ENCODE peak calls at places on chromosomes 2 and 18, in five cellular contexts. One of them, this sample, is unnamed.

GRCh38 chr2:229725716-229726346 is 11.5 kb upstream of the DNER start:
- DNase-seq in hepatocyte: peak; percentile 32
- DNase-seq in H9: no peak
- DNase-seq in HepG2: no peak
- DNase-seq in PC-9: no peak
- DNase-seq in this sample: peak; percentile 32

GRCh38 chr2:60794271-60794863 is 38.3 kb downstream of the PAPOLG start:
- DNase-seq in hepatocyte: no peak
- DNase-seq in H9: no peak
- DNase-seq in HepG2: peak; percentile 16
- DNase-seq in PC-9: no peak
- DNase-seq in this sample: peak; percentile 73

GRCh38 chr2:160050147-160050546 is 12.3 kb downstream of the PLA2R1 start:
- DNase-seq in hepatocyte: no peak
- DNase-seq in H9: no peak
- DNase-seq in HepG2: no peak
- DNase-seq in PC-9: no peak
- DNase-seq in this sample: no peak

GRCh38 chr2:75592028-75592427 is 31.3 kb upstream of the EVA1A start:
- DNase-seq in hepatocyte: peak; percentile 50
- DNase-seq in H9: no peak
- DNase-seq in HepG2: peak; percentile 41
- DNase-seq in PC-9: peak; percentile 65
- DNase-seq in this sample: peak; percentile 70

GRCh38 chr2:26346454-26347053 is at the start of gene ADGRF3:
- DNase-seq in hepatocyte: peak; percentile 76
- DNase-seq in H9: peak; percentile 46
- DNase-seq in HepG2: peak; percentile 63
- DNase-seq in PC-9: peak; percentile 49
- DNase-seq in this sample: peak; percentile 27

GRCh38 chr2:192253692-192254091 is 59.0 kb upstream of the TMEFF2 start:
- DNase-seq in hepatocyte: no peak
- DNase-seq in H9: no peak
- DNase-seq in HepG2: no peak
- DNase-seq in PC-9: no peak
- DNase-seq in this sample: no peak

GRCh38 chr2:226489765-226490164 is 309.9 kb downstream of the IRS1 start:
- DNase-seq in hepatocyte: no peak
- DNase-seq in H9: no peak
- DNase-seq in HepG2: no peak
- DNase-seq in PC-9: no peak
- DNase-seq in this sample: peak; percentile 85

GRCh38 chr2:8607591-8607990 is 74.3 kb upstream of the ID2 start:
- DNase-seq in hepatocyte: no peak
- DNase-seq in H9: no peak
- DNase-seq in HepG2: no peak
- DNase-seq in PC-9: no peak
- DNase-seq in this sample: peak; percentile 92

GRCh38 chr2:209146682-209147320 is 277.0 kb upstream of the MAP2 start:
- DNase-seq in hepatocyte: no peak
- DNase-seq in H9: no peak
- DNase-seq in HepG2: no peak
- DNase-seq in PC-9: no peak
- DNase-seq in this sample: no peak

GRCh38 chr18:75070235-75070624 is 138.7 kb downstream of the PTGR3 start:
- DNase-seq in hepatocyte: no peak
- DNase-seq in H9: no peak
- DNase-seq in HepG2: no peak
- DNase-seq in PC-9: no peak
- DNase-seq in this sample: no peak

GRCh38 chr18:75070625-75071483 is 138.1 kb downstream of the PTGR3 start:
- DNase-seq in hepatocyte: peak; percentile 35
- DNase-seq in H9: no peak
- DNase-seq in HepG2: peak; percentile 74
- DNase-seq in PC-9: peak; percentile 47
- DNase-seq in this sample: peak; percentile 97

GRCh38 chr18:75072672-75073371 is 136.1 kb downstream of the PTGR3 start:
- DNase-seq in hepatocyte: no peak
- DNase-seq in H9: no peak
- DNase-seq in HepG2: no peak
- DNase-seq in PC-9: no peak
- DNase-seq in this sample: no peak

GRCh38 chr18:75071866-75072671 is 136.9 kb downstream of the PTGR3 start:
- DNase-seq in hepatocyte: no peak
- DNase-seq in H9: no peak
- DNase-seq in HepG2: no peak
- DNase-seq in PC-9: no peak
- DNase-seq in this sample: no peak

GRCh38 chr18:75071484-75071785 is 137.5 kb downstream of the PTGR3 start:
- DNase-seq in hepatocyte: no peak
- DNase-seq in H9: no peak
- DNase-seq in HepG2: no peak
- DNase-seq in PC-9: no peak
- DNase-seq in this sample: no peak
- H2AFZ ChIP-seq in hepatocyte: no peak overlapping the region
- H2AFZ ChIP-seq in H9: no peak overlapping the region
- H2AFZ ChIP-seq in HepG2: no peak overlapping the region
- H2AFZ ChIP-seq in PC-9: no peak overlapping the region
- H2AFZ ChIP-seq in this sample: no peak overlapping the region

GRCh38 chr2:43175187-43175490 is 51.3 kb downstream of the ZFP36L2 start:
- DNase-seq in hepatocyte: no peak
- DNase-seq in H9: peak; percentile 47
- DNase-seq in HepG2: no peak
- DNase-seq in PC-9: no peak
- DNase-seq in this sample: no peak
- H3K27ac ChIP-seq in hepatocyte: no peak overlapping the region
- H3K27ac ChIP-seq in H9: no peak overlapping the region
- H3K27ac ChIP-seq in HepG2: no peak overlapping the region
- H3K27ac ChIP-seq in PC-9: no peak overlapping the region
- H3K27ac ChIP-seq in this sample: no peak overlapping the region

GRCh38 chr2:70995227-70995729 is 605 bp upstream of the TEX261 start:
- DNase-seq in hepatocyte: peak; percentile 78
- DNase-seq in H9: peak; percentile 52
- DNase-seq in HepG2: peak; percentile 78
- DNase-seq in PC-9: peak; percentile 34
- DNase-seq in this sample: peak; percentile 90
- TF ChIP-seq CTCF in hepatocyte: peak; percentile 42
- TF ChIP-seq CTCF in H9: peak; percentile 57
- TF ChIP-seq CTCF in HepG2: peak; percentile 60
- TF ChIP-seq CTCF in PC-9: peak; percentile 56
- TF ChIP-seq CTCF in this sample: peak; percentile 39

DNA sequence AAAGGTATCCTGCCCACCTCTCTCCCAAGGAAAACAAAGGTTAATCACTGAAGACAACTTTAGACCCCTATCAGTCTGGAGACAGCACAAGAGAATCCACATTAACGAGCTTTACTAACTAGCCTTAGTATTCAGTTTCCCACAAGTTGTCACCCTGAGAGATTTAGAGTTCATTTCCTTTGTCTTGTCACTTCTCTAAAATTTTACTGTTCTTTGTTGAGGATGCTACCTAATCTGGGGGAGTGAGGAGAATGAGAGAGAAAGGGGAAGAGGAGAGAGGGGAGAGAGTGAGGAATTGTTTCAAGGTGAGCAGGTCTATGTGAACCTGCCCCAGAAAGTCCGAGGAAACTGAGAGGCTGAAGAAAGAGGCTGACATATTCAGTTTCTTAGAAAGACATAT is 28.4 kb downstream of the C2orf76 start:
- DNase-seq in hepatocyte: no peak
- DNase-seq in H9: no peak
- DNase-seq in HepG2: no peak
- DNase-seq in PC-9: no peak
- DNase-seq in this sample: no peak
- H2AFZ ChIP-seq in hepatocyte: no peak overlapping the region
- H2AFZ ChIP-seq in H9: no peak overlapping the region
- H2AFZ ChIP-seq in HepG2: no peak overlapping the region
- H2AFZ ChIP-seq in PC-9: no peak overlapping the region
- H2AFZ ChIP-seq in this sample: no peak overlapping the region

GRCh38 chr18:60893331-60894114 is 439.7 kb upstream of the CDH20 start:
- DNase-seq in hepatocyte: no peak
- DNase-seq in H9: no peak
- DNase-seq in HepG2: no peak
- DNase-seq in PC-9: no peak
- DNase-seq in this sample: no peak
- H3K27ac ChIP-seq in hepatocyte: peak overlapping the region; percentile 28
- H3K27ac ChIP-seq in H9: no peak overlapping the region
- H3K27ac ChIP-seq in HepG2: no peak overlapping the region
- H3K27ac ChIP-seq in PC-9: peak overlapping the region; percentile 88
- H3K27ac ChIP-seq in this sample: no peak overlapping the region

GRCh38 chr18:74063023-74063422 is 84.6 kb downstream of the FBXO15 start:
- DNase-seq in hepatocyte: no peak
- DNase-seq in H9: no peak
- DNase-seq in HepG2: no peak
- DNase-seq in PC-9: no peak
- DNase-seq in this sample: no peak
- TF ChIP-seq CTCF in hepatocyte: no peak
- TF ChIP-seq CTCF in H9: no peak
- TF ChIP-seq CTCF in HepG2: no peak
- TF ChIP-seq CTCF in PC-9: no peak
- TF ChIP-seq CTCF in this sample: no peak